ENCODE peak calls at places on chromosomes 12 and 14, in seven cellular contexts. K is body of pancreas, C is psoas muscle, M is left lung, V is tibial artery, W is lung, J is aorta. N is an unnamed sample.

GRCh38 chr14:64806202-64806861 is 73.4 kb downstream of the SPTB start:
- DNase-seq in K (peak), V (no peak), M (no peak), C (peak), W (peak), J (peak), N (no peak)

GRCh38 chr12:99200711-99201384 is 446.7 kb upstream of the GARIN6 start:
- DNase-seq in V (no peak), M (no peak), W (no peak), K (no peak), C (no peak), J (no peak), N (no peak)

GRCh38 chr12:89439946-89440345 is 84.7 kb downstream of the GALNT4 start:
- DNase-seq in V (no peak), J (no peak), C (no peak), M (no peak), W (no peak), K (no peak), N (no peak)

GRCh38 chr12:65656904-65657351 is 167.4 kb upstream of the HMGA2 start:
- DNase-seq in M (no peak), K (no peak), J (no peak), W (no peak), C (no peak), V (no peak), N (no peak)

GRCh38 chr14:95533391-95533821 is 1.4 kb upstream of the GLRX5 start:
- DNase-seq in J (no peak), W (no peak), V (no peak), K (no peak), M (no peak), C (no peak), N (no peak)

GRCh38 chr12:10982244-10982643 is 4.5 kb downstream of the TAS2R50 start:
- DNase-seq in V (no peak), J (no peak), M (no peak), W (no peak), K (no peak), C (no peak), N (no peak)

GRCh38 chr12:123398918-123399617 is 15.1 kb downstream of the KMT5A start:
- DNase-seq in C (no peak), M (no peak), J (no peak), K (no peak), W (no peak), V (no peak), N (no peak)

GRCh38 chr12:52745554-52745953 is 31.6 kb downstream of the KRT76 start:
- DNase-seq in W (no peak), J (no peak), C (no peak), V (no peak), M (no peak), K (no peak), N (no peak)

GRCh38 chr14:65229431-65230286 is 127.3 kb upstream of the MAX start:
- DNase-seq in J (peak), V (no peak), K (peak), M (peak), C (peak), W (no peak), N (peak)

GRCh38 chr12:15268927-15269552 is 47.8 kb upstream of the RERG start:
- DNase-seq in V (no peak), W (no peak), J (no peak), C (no peak), K (peak), M (no peak), N (no peak)

GRCh38 chr12:15855646-15856045 is 26.5 kb upstream of the STRAP start:
- DNase-seq in C (no peak), W (no peak), K (no peak), V (no peak), M (no peak), J (no peak), N (no peak)

GRCh38 chr12:89721291-89721987 is 12.8 kb upstream of the ATP2B1 start:
- DNase-seq in V (no peak), W (no peak), C (no peak), K (no peak), J (no peak), M (no peak), N (no peak)

GRCh38 chr12:104064842-104065441 is 611 bp downstream of the HCFC2 start:
- DNase-seq in J (no peak), M (peak), V (peak), K (peak), W (no peak), C (peak), N (peak)

GRCh38 chr12:106211973-106212372 is 35.8 kb downstream of the CKAP4 start:
- DNase-seq in K (no peak), C (no peak), W (no peak), J (no peak), M (no peak), V (no peak), N (no peak)

GRCh38 chr14:101918125-101918989 is 46.0 kb upstream of the DYNC1H1 start:
- DNase-seq in V (no peak), M (no peak), C (no peak), J (no peak), K (no peak), W (no peak), N (no peak)

GRCh38 chr14:95482967-95483842 is 33.2 kb downstream of the SYNE3 start:
- DNase-seq in J (peak), C (peak), M (peak), V (peak), K (peak), W (peak), N (no peak)

GRCh38 chr14:80536456-80536855 is 325.2 kb upstream of the DIO2 start:
- DNase-seq in J (no peak), V (no peak), K (no peak), W (no peak), M (no peak), C (no peak), N (no peak)

GRCh38 chr12:51591020-51591901 is at the start of gene SCN8A:
- DNase-seq in J (no peak), C (peak), K (peak), W (no peak), V (no peak), M (peak), N (peak)

GRCh38 chr14:51597511-51597920 is 54.2 kb upstream of the FRMD6 start:
- DNase-seq in M (no peak), K (no peak), C (no peak), V (no peak), J (no peak), W (no peak), N (no peak)

GRCh38 chr12:13128291-13129000 is 25.0 kb upstream of the GSG1 start:
- DNase-seq in M (no peak), C (no peak), K (no peak), V (no peak), J (no peak), W (no peak), N (no peak)

GRCh38 chr12:27436768-27437167 is 9.8 kb upstream of the SMCO2 start:
- DNase-seq in C (no peak), W (no peak), V (no peak), J (no peak), K (no peak), M (no peak), N (no peak)

GRCh38 chr12:46209914-46210834 is 58.7 kb downstream of the SLC38A1 start:
- DNase-seq in M (peak), J (no peak), C (peak), V (no peak), W (peak), K (peak), N (peak)

GRCh38 chr14:83940253-83940652 is 1589.7 kb upstream of the FLRT2 start:
- DNase-seq in C (no peak), M (no peak), W (no peak), V (no peak), K (no peak), J (no peak), N (no peak)

GRCh38 chr12:39628836-39629235 is 9.2 kb upstream of the ABCD2 start:
- DNase-seq in J (no peak), C (no peak), M (no peak), V (no peak), W (no peak), K (no peak), N (no peak)

GRCh38 chr12:130636370-130636769 is 79.7 kb downstream of the RIMBP2 start:
- DNase-seq in W (no peak), M (no peak), V (no peak), K (no peak), J (no peak), C (no peak), N (no peak)

GRCh38 chr12:130634866-130635265 is 81.2 kb downstream of the RIMBP2 start:
- DNase-seq in C (no peak), V (no peak), J (no peak), M (no peak), K (no peak), W (no peak), N (no peak)

GRCh38 chr12:130632582-130633174 is 83.4 kb downstream of the RIMBP2 start:
- DNase-seq in M (no peak), W (no peak), J (no peak), K (no peak), V (no peak), C (no peak), N (no peak)

GRCh38 chr12:130628304-130628703 is 87.8 kb downstream of the RIMBP2 start:
- DNase-seq in J (peak), V (no peak), W (no peak), K (no peak), M (no peak), C (no peak), N (no peak)

GRCh38 chr12:130633771-130634170 is 82.3 kb downstream of the RIMBP2 start:
- DNase-seq in K (peak), M (no peak), W (peak), V (no peak), C (no peak), J (no peak), N (no peak)
- H3K27ac ChIP-seq in K (no peak), M (no peak), W (no peak), V (no peak), C (no peak), J (no peak), N (no peak)

GRCh38 chr14:68168460-68169109 is 349.0 kb downstream of the RAD51B start:
- DNase-seq in J (no peak), W (no peak), M (no peak), C (no peak), V (no peak), K (no peak), N (no peak)
- H3K27ac ChIP-seq in J (no peak), W (no peak), M (no peak), C (no peak), V (peak), K (no peak), N (no peak)

DNA sequence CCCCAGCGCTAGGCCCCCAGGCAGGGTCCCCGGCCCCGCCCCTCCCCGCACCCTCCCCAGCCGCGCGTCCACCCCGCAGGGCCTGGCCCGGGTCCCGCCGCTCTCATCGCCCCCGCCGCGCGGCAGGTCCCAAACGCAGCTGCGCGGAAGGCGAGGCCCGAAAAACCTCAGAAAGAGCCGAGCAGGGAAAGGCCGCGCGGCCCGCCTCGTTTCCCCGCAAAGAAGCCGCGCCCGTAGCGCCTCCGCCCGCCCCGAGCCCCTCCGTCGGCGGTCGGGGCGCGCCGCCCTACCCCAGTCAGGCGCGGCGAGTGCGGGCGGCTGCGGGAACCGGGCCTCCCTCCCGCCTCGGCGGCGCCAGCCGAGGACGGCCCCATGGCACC is 321 bp downstream of the POLE start:
- DNase-seq in J (no peak), K (peak), V (no peak), W (no peak), C (no peak), M (no peak), N (no peak)
- H3K27ac ChIP-seq in J (peak), K (peak), V (peak), W (peak), C (peak), M (peak), N (no peak)

DNA sequence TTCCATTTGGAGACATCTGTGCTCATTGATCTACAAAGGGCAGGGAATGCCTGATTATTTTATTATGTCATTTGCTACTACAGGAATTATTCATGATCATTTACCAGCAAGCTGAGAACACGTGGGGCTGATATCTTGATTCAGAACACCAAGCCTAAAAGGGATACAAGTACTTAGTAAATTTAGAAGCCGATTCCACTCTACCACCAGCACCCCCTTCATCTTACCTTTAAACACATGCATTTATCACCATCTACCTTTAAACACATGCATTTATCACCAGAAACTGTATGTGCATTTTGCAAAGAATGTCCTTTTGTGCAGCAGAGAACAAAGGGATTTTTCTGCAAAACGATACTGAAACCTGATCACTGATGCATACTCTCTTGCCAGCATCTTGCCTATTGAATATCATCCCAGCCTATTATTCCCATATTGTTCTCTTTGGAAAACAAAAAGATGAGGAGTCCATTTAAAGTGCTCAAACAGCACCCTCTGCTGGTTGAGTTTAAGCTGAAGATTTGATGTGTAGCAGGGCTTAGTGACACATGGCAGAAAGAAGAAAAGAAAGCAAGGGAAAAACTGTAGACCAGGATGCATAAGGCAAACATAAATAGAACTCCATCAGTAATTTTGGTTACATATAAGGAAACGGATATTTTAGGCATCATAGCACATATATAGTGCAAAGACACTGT is 132.6 kb upstream of the PLEKHG7 start:
- DNase-seq in V (peak), M (no peak), K (peak), W (peak), J (no peak), C (no peak), N (no peak)
- H3K27ac ChIP-seq in V (no peak), M (no peak), K (no peak), W (peak), J (no peak), C (no peak), N (no peak)

GRCh38 chr14:93977171-93977570 is 801 bp upstream of the ASB2 start:
- DNase-seq in V (no peak), K (no peak), J (no peak), C (peak), W (no peak), M (peak), N (no peak)
- H3K27ac ChIP-seq in V (peak), K (no peak), J (peak), C (peak), W (peak), M (no peak), N (no peak)

DNA sequence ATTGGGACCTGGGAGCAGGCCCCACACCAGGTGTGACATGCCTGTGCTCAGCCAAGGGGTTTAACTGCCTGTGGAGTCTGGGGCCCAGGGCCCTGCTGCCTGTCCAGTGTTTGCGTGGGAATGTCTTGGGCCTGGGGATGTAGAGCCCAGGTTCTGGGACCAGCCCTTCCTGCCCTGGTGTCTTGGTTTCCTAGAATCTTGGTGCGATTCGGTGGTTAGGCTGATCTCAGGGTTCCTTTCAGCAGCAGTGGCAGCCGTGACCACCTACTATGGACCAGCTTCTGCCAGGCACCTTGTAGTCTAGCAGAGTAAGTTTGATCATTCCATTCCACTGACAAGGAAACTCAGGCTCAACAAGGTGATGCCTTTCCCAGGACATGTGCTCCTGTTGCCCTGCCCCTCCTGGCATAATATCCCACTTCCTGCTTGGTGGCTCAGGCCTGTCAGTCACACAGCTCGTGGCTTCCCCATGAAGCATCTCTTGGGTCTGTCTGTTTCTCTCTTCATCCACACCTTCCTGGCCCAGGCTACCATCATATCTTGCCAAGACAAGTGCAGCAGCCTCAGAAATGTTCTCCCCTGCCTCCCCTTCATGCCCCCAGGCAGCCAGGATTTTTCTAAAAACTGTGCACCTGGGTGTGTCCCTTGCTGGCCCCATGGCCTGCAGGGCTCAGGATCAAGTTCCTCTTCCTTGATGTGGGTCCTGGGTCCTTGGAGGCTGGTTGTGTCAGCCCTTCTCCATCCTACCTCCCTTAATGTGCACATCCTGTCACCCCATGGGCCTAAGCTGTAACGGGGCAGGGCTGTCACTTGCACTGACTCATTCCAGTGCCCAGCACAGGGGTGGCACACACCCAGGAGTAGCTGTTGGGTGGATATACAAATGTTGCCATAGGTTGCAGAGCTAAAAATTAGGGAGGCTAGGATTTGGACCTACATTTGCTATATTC is 101.6 kb downstream of the SLC25A47 start:
- DNase-seq in J (no peak), V (no peak), M (no peak), C (no peak), W (no peak), K (no peak), N (no peak)
- H3K27ac ChIP-seq in J (no peak), V (no peak), M (no peak), C (no peak), W (no peak), K (no peak), N (no peak)

DNA sequence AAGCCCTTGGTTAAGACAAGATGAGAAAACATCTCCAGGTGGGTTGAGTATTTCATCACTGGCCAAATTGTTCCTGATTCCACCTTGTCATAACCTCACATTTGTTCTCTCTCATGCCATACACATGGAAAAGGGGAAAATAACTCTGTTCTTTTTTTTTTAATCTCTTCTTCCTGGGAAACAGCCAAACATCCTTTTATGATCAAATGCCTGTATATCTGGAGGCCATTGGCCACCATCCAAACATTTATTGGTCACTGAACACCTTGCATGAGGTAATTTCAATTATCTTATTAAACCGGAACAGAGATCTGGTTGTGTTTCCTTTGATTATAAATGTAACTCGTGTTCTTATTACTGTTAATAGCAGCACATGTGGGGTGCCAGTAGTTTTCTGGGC is 469.6 kb downstream of the NPAS3 start:
- DNase-seq in V (no peak), J (no peak), M (no peak), K (no peak), W (no peak), C (no peak), N (no peak)
- H3K27ac ChIP-seq in V (no peak), J (no peak), M (no peak), K (no peak), W (no peak), C (no peak), N (no peak)

DNA sequence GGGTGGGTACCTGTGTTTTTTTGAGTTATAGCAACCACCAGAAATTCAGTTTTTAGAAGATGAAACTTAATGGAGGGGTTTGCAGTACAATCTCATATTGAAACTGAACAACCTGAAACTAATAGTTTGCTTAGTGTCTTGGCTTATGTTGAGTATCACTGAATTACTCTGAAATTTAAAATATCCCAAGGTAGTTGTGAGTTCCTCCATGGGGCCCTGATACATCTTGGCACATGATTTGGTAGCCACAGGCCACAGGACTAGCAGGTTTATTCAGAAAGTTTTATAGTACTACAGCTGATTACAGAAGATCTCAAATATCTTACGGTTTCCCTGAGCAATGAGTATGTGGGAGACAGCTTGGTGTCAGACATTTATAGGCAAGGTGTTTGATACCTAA is 10.4 kb downstream of the PTGES3 start:
- DNase-seq in J (no peak), W (no peak), M (no peak), V (no peak), K (no peak), C (no peak), N (no peak)
- H3K27ac ChIP-seq in J (no peak), W (no peak), M (no peak), V (no peak), K (no peak), C (peak), N (no peak)